ENCODE peak calls at places on chromosomes 4 and X, in six cellular contexts. One of them, this sample, is unnamed.

GRCh38 chrX:154712781-154713391 is 38.0 kb downstream of the GAB3 start:
- DNase-seq in WTC11: no peak
- DNase-seq in mammary epithelial cell: peak
- DNase-seq in OCI-LY7: no peak
- DNase-seq in lower leg skin: no peak
- DNase-seq in heart right ventricle: no peak
- DNase-seq in this sample: peak

GRCh38 chrX:69466546-69466945 is 37.6 kb upstream of the NALF2 start:
- DNase-seq in OCI-LY7: no peak
- DNase-seq in lower leg skin: no peak
- DNase-seq in WTC11: no peak
- DNase-seq in heart right ventricle: no peak
- DNase-seq in mammary epithelial cell: no peak
- DNase-seq in this sample: no peak

GRCh38 chrX:2692221-2693122 is 1.4 kb downstream of the CD99 start:
- DNase-seq in heart right ventricle: peak
- DNase-seq in mammary epithelial cell: no peak
- DNase-seq in WTC11: no peak
- DNase-seq in OCI-LY7: peak
- DNase-seq in lower leg skin: peak
- DNase-seq in this sample: peak

GRCh38 chr4:113951263-113951662 is 28.2 kb downstream of the ARSJ start:
- DNase-seq in mammary epithelial cell: no peak
- DNase-seq in heart right ventricle: no peak
- DNase-seq in OCI-LY7: no peak
- DNase-seq in WTC11: no peak
- DNase-seq in lower leg skin: no peak
- DNase-seq in this sample: no peak

GRCh38 chr4:157957905-157958304 is 214.9 kb downstream of the GASK1B start:
- DNase-seq in WTC11: no peak
- DNase-seq in OCI-LY7: no peak
- DNase-seq in heart right ventricle: no peak
- DNase-seq in lower leg skin: no peak
- DNase-seq in mammary epithelial cell: no peak
- DNase-seq in this sample: no peak

GRCh38 chrX:2442694-2443093 is 58.1 kb downstream of the DHRSX start:
- DNase-seq in heart right ventricle: no peak
- DNase-seq in OCI-LY7: no peak
- DNase-seq in mammary epithelial cell: no peak
- DNase-seq in lower leg skin: peak
- DNase-seq in WTC11: no peak
- DNase-seq in this sample: no peak

GRCh38 chr4:25767877-25768475 is 94.8 kb downstream of the SEL1L3 start:
- DNase-seq in OCI-LY7: peak
- DNase-seq in WTC11: peak
- DNase-seq in mammary epithelial cell: peak
- DNase-seq in lower leg skin: peak
- DNase-seq in heart right ventricle: peak
- DNase-seq in this sample: peak

GRCh38 chrX:1581132-1581531 is 10.3 kb upstream of the AKAP17A start:
- DNase-seq in OCI-LY7: peak
- DNase-seq in lower leg skin: no peak
- DNase-seq in mammary epithelial cell: peak
- DNase-seq in WTC11: peak
- DNase-seq in heart right ventricle: peak
- DNase-seq in this sample: peak

GRCh38 chrX:68942141-68942540 is 113.3 kb downstream of the EFNB1 start:
- DNase-seq in mammary epithelial cell: no peak
- DNase-seq in heart right ventricle: no peak
- DNase-seq in lower leg skin: peak
- DNase-seq in OCI-LY7: no peak
- DNase-seq in WTC11: no peak
- DNase-seq in this sample: no peak

GRCh38 chrX:23403849-23404248 is 69.2 kb downstream of the PTCHD1 start:
- DNase-seq in OCI-LY7: peak
- DNase-seq in mammary epithelial cell: no peak
- DNase-seq in lower leg skin: no peak
- DNase-seq in WTC11: peak
- DNase-seq in heart right ventricle: no peak
- DNase-seq in this sample: peak

GRCh38 chr4:3346146-3346545 is 53.3 kb downstream of the RGS12 start:
- DNase-seq in heart right ventricle: peak
- DNase-seq in WTC11: no peak
- DNase-seq in mammary epithelial cell: peak
- DNase-seq in OCI-LY7: peak
- DNase-seq in lower leg skin: no peak
- DNase-seq in this sample: peak

GRCh38 chr4:2937146-2937857 is 25.9 kb downstream of the NOP14 start:
- DNase-seq in mammary epithelial cell: peak
- DNase-seq in heart right ventricle: no peak
- DNase-seq in OCI-LY7: no peak
- DNase-seq in lower leg skin: peak
- DNase-seq in WTC11: no peak
- DNase-seq in this sample: peak

GRCh38 chrX:7170903-7171302 is 22.9 kb upstream of the PUDP start:
- DNase-seq in mammary epithelial cell: no peak
- DNase-seq in heart right ventricle: no peak
- DNase-seq in lower leg skin: no peak
- DNase-seq in OCI-LY7: peak
- DNase-seq in WTC11: peak
- DNase-seq in this sample: peak

GRCh38 chr4:124415206-124415605 is 297.3 kb downstream of the ANKRD50 start:
- DNase-seq in heart right ventricle: no peak
- DNase-seq in WTC11: no peak
- DNase-seq in mammary epithelial cell: no peak
- DNase-seq in lower leg skin: no peak
- DNase-seq in OCI-LY7: no peak
- DNase-seq in this sample: no peak

GRCh38 chr4:160826339-160826679 is 1337.5 kb downstream of the FSTL5 start:
- DNase-seq in OCI-LY7: no peak
- DNase-seq in WTC11: no peak
- DNase-seq in lower leg skin: no peak
- DNase-seq in heart right ventricle: no peak
- DNase-seq in mammary epithelial cell: no peak
- DNase-seq in this sample: no peak

GRCh38 chr4:77043507-77044131 is 32.2 kb downstream of the CCNI start:
- DNase-seq in lower leg skin: no peak
- DNase-seq in mammary epithelial cell: no peak
- DNase-seq in OCI-LY7: no peak
- DNase-seq in heart right ventricle: no peak
- DNase-seq in WTC11: no peak
- DNase-seq in this sample: peak

GRCh38 chr4:166165829-166166420 is 292.9 kb downstream of the TLL1 start:
- DNase-seq in WTC11: no peak
- DNase-seq in mammary epithelial cell: peak
- DNase-seq in lower leg skin: no peak
- DNase-seq in heart right ventricle: peak
- DNase-seq in OCI-LY7: peak
- DNase-seq in this sample: peak

GRCh38 chr4:137610960-137611359 is 78.7 kb upstream of the PCDH18 start:
- DNase-seq in WTC11: peak
- DNase-seq in lower leg skin: no peak
- DNase-seq in mammary epithelial cell: no peak
- DNase-seq in OCI-LY7: no peak
- DNase-seq in heart right ventricle: no peak
- DNase-seq in this sample: peak
- TF ChIP-seq CTCF in WTC11: peak
- TF ChIP-seq CTCF in lower leg skin: no peak
- TF ChIP-seq CTCF in mammary epithelial cell: peak
- TF ChIP-seq CTCF in OCI-LY7: peak
- TF ChIP-seq CTCF in heart right ventricle: peak
- TF ChIP-seq CTCF in this sample: peak

GRCh38 chrX:131728295-131729145 is 184.6 kb downstream of the OR13H1 start:
- DNase-seq in mammary epithelial cell: peak
- DNase-seq in lower leg skin: peak
- DNase-seq in WTC11: peak
- DNase-seq in OCI-LY7: no peak
- DNase-seq in heart right ventricle: no peak
- DNase-seq in this sample: peak

GRCh38 chrX:131725001-131725654 is 181.3 kb downstream of the OR13H1 start:
- DNase-seq in lower leg skin: peak
- DNase-seq in mammary epithelial cell: no peak
- DNase-seq in heart right ventricle: no peak
- DNase-seq in OCI-LY7: no peak
- DNase-seq in WTC11: no peak
- DNase-seq in this sample: no peak

GRCh38 chrX:131724292-131724691 is 180.4 kb downstream of the OR13H1 start:
- DNase-seq in mammary epithelial cell: no peak
- DNase-seq in heart right ventricle: no peak
- DNase-seq in lower leg skin: no peak
- DNase-seq in WTC11: no peak
- DNase-seq in OCI-LY7: no peak
- DNase-seq in this sample: no peak

GRCh38 chrX:131727778-131728177 is 183.9 kb downstream of the OR13H1 start:
- DNase-seq in WTC11: no peak
- DNase-seq in mammary epithelial cell: no peak
- DNase-seq in lower leg skin: peak
- DNase-seq in OCI-LY7: no peak
- DNase-seq in heart right ventricle: no peak
- DNase-seq in this sample: no peak

DNA sequence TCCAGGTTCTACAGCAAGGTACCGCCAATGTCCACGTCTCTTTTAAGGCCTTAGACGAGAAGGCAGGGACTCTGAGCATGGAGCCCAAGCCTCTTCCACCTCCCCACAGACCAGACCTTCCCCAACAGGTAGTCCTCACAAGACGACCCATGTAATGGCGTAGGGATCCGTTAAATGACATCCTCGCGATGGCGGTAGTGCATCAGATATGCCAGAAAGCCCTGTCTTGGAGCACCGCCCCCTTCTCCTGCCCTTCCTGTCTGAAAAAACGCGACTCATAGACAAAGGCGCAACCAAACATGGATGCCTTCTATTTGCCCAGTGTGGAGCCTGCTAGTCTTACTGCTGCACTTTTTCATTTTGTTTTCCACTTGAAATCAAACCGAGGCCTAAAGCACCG is 185.4 kb downstream of the OR13H1 start:
- DNase-seq in WTC11: no peak
- DNase-seq in heart right ventricle: no peak
- DNase-seq in OCI-LY7: no peak
- DNase-seq in lower leg skin: peak
- DNase-seq in mammary epithelial cell: peak
- DNase-seq in this sample: peak
- TF ChIP-seq CTCF in WTC11: no peak
- TF ChIP-seq CTCF in heart right ventricle: no peak
- TF ChIP-seq CTCF in OCI-LY7: no peak
- TF ChIP-seq CTCF in lower leg skin: no peak
- TF ChIP-seq CTCF in mammary epithelial cell: peak
- TF ChIP-seq CTCF in this sample: peak

GRCh38 chr4:94285666-94286065 is 57.0 kb downstream of the HPGDS start:
- DNase-seq in mammary epithelial cell: no peak
- DNase-seq in lower leg skin: no peak
- DNase-seq in heart right ventricle: no peak
- DNase-seq in OCI-LY7: no peak
- DNase-seq in WTC11: no peak
- DNase-seq in this sample: no peak
- TF ChIP-seq CTCF in mammary epithelial cell: no peak
- TF ChIP-seq CTCF in lower leg skin: no peak
- TF ChIP-seq CTCF in heart right ventricle: no peak
- TF ChIP-seq CTCF in OCI-LY7: no peak
- TF ChIP-seq CTCF in WTC11: no peak
- TF ChIP-seq CTCF in this sample: no peak

GRCh38 chr4:151530783-151531182 is 121.8 kb downstream of the FHIP1A start:
- DNase-seq in mammary epithelial cell: no peak
- DNase-seq in heart right ventricle: no peak
- DNase-seq in OCI-LY7: peak
- DNase-seq in lower leg skin: no peak
- DNase-seq in WTC11: no peak
- DNase-seq in this sample: peak
- TF ChIP-seq CTCF in mammary epithelial cell: peak
- TF ChIP-seq CTCF in heart right ventricle: no peak
- TF ChIP-seq CTCF in OCI-LY7: peak
- TF ChIP-seq CTCF in lower leg skin: no peak
- TF ChIP-seq CTCF in WTC11: no peak
- TF ChIP-seq CTCF in this sample: peak

GRCh38 chr4:186202490-186203140 is 11.2 kb downstream of the CYP4V2 start:
- DNase-seq in heart right ventricle: no peak
- DNase-seq in mammary epithelial cell: no peak
- DNase-seq in OCI-LY7: no peak
- DNase-seq in WTC11: no peak
- DNase-seq in lower leg skin: no peak
- DNase-seq in this sample: no peak

GRCh38 chr4:186201535-186202230 is 10.3 kb downstream of the CYP4V2 start:
- DNase-seq in mammary epithelial cell: peak
- DNase-seq in OCI-LY7: peak
- DNase-seq in WTC11: peak
- DNase-seq in heart right ventricle: no peak
- DNase-seq in lower leg skin: no peak
- DNase-seq in this sample: peak

GRCh38 chr4:186204103-186204559 is 12.8 kb downstream of the CYP4V2 start:
- DNase-seq in mammary epithelial cell: no peak
- DNase-seq in OCI-LY7: no peak
- DNase-seq in heart right ventricle: no peak
- DNase-seq in WTC11: no peak
- DNase-seq in lower leg skin: peak
- DNase-seq in this sample: no peak

GRCh38 chr4:186203391-186203802 is 12.0 kb downstream of the CYP4V2 start:
- DNase-seq in heart right ventricle: no peak
- DNase-seq in WTC11: no peak
- DNase-seq in lower leg skin: no peak
- DNase-seq in mammary epithelial cell: no peak
- DNase-seq in OCI-LY7: no peak
- DNase-seq in this sample: no peak

DNA sequence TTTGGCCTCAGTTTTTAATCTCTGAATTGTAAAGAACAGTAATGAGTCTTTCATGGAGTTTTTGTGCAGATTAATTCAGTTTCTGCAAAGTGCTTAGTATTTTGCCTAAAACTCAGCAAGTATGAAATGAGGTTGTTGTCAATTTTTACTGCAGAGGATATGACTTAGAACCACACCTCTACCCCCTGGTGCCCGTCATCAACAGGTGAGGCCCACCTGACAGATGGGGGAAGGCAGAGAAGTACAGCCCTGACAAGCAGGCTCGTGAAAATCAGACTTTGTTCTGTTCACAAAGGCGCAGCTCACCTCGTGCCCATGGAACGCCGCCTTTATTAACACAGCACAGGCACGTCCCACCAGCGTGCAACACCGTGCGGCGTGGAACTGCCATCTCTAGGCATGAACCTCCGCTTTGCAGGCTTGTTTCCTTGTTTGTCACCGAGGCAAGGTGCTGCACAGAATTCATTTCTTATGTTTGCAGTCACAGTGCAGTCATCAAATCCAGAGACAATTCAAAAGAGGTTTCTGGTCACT is 13.3 kb downstream of the CYP4V2 start:
- DNase-seq in OCI-LY7: no peak
- DNase-seq in WTC11: no peak
- DNase-seq in mammary epithelial cell: no peak
- DNase-seq in lower leg skin: no peak
- DNase-seq in heart right ventricle: no peak
- DNase-seq in this sample: no peak
- TF ChIP-seq CTCF in OCI-LY7: no peak
- TF ChIP-seq CTCF in WTC11: no peak
- TF ChIP-seq CTCF in mammary epithelial cell: no peak
- TF ChIP-seq CTCF in lower leg skin: no peak
- TF ChIP-seq CTCF in heart right ventricle: no peak
- TF ChIP-seq CTCF in this sample: no peak

GRCh38 chrX:115957862-115958490 is 212.6 kb upstream of the AGTR2 start:
- DNase-seq in mammary epithelial cell: no peak
- DNase-seq in WTC11: peak
- DNase-seq in lower leg skin: no peak
- DNase-seq in heart right ventricle: no peak
- DNase-seq in OCI-LY7: no peak
- DNase-seq in this sample: peak

GRCh38 chrX:115960440-115961084 is 210.0 kb upstream of the AGTR2 start:
- DNase-seq in WTC11: no peak
- DNase-seq in lower leg skin: no peak
- DNase-seq in OCI-LY7: no peak
- DNase-seq in mammary epithelial cell: peak
- DNase-seq in heart right ventricle: no peak
- DNase-seq in this sample: peak

GRCh38 chrX:115958687-115959359 is 211.7 kb upstream of the AGTR2 start:
- DNase-seq in mammary epithelial cell: peak
- DNase-seq in OCI-LY7: no peak
- DNase-seq in lower leg skin: no peak
- DNase-seq in heart right ventricle: no peak
- DNase-seq in WTC11: no peak
- DNase-seq in this sample: peak
- TF ChIP-seq CTCF in mammary epithelial cell: peak
- TF ChIP-seq CTCF in OCI-LY7: no peak
- TF ChIP-seq CTCF in lower leg skin: no peak
- TF ChIP-seq CTCF in heart right ventricle: no peak
- TF ChIP-seq CTCF in WTC11: no peak
- TF ChIP-seq CTCF in this sample: no peak

This sample was measured in MCF 10A.